ENCODE peak calls at places on chromosomes 16 and 17, in five cellular contexts. One of them, this sample, is unnamed. For H3K4me1, the result is how much of the 10 kb centered on the place peaks cover.

GRCh38 chr17:2926019-2926650 is 129.9 kb downstream of the RAP1GAP2 start:
- DNase-seq in HCT116: no peak
- DNase-seq in Peyer's patch: no peak
- DNase-seq in keratinocyte: peak
- DNase-seq in uterus: no peak
- DNase-seq in this sample: no peak

GRCh38 chr17:47694818-47695663 is 1.1 kb downstream of the TBKBP1 start:
- DNase-seq in HCT116: no peak
- DNase-seq in Peyer's patch: peak
- DNase-seq in keratinocyte: no peak
- DNase-seq in uterus: peak
- DNase-seq in this sample: peak

GRCh38 chr16:66326995-66327513 is 39.4 kb upstream of the CDH5 start:
- DNase-seq in HCT116: no peak
- DNase-seq in Peyer's patch: no peak
- DNase-seq in keratinocyte: no peak
- DNase-seq in uterus: no peak
- DNase-seq in this sample: peak

GRCh38 chr17:66975614-66976378 is 11.3 kb downstream of the CACNG4 start:
- DNase-seq in HCT116: peak
- DNase-seq in Peyer's patch: no peak
- DNase-seq in keratinocyte: no peak
- DNase-seq in uterus: no peak
- DNase-seq in this sample: no peak

GRCh38 chr16:57134982-57135381 is 42.6 kb downstream of the CPNE2 start:
- DNase-seq in HCT116: no peak
- DNase-seq in Peyer's patch: peak
- DNase-seq in keratinocyte: no peak
- DNase-seq in uterus: no peak
- DNase-seq in this sample: peak

GRCh38 chr17:34370376-34370996 is 7.5 kb upstream of the CCL1 start:
- DNase-seq in HCT116: no peak
- DNase-seq in Peyer's patch: no peak
- DNase-seq in keratinocyte: no peak
- DNase-seq in uterus: no peak
- DNase-seq in this sample: no peak

GRCh38 chr16:76535-77272 is 1.3 kb upstream of the MPG start:
- DNase-seq in HCT116: no peak
- DNase-seq in Peyer's patch: peak
- DNase-seq in keratinocyte: peak
- DNase-seq in uterus: peak
- DNase-seq in this sample: peak

GRCh38 chr16:46762583-46762982 is 14.4 kb upstream of the MYLK3 start:
- DNase-seq in HCT116: no peak
- DNase-seq in Peyer's patch: no peak
- DNase-seq in keratinocyte: no peak
- DNase-seq in uterus: no peak
- DNase-seq in this sample: no peak

GRCh38 chr16:4752351-4753100 is 14.4 kb downstream of the ZNF500 start:
- DNase-seq in HCT116: no peak
- DNase-seq in Peyer's patch: no peak
- DNase-seq in keratinocyte: no peak
- DNase-seq in uterus: no peak
- DNase-seq in this sample: no peak

GRCh38 chr16:89910717-89911354 is 7.8 kb upstream of the MC1R start:
- DNase-seq in HCT116: no peak
- DNase-seq in Peyer's patch: no peak
- DNase-seq in keratinocyte: no peak
- DNase-seq in uterus: no peak
- DNase-seq in this sample: no peak

GRCh38 chr17:61385869-61386245 is 13.8 kb upstream of the TBX2 start:
- DNase-seq in HCT116: no peak
- DNase-seq in Peyer's patch: no peak
- DNase-seq in keratinocyte: no peak
- DNase-seq in uterus: no peak
- DNase-seq in this sample: peak

GRCh38 chr17:81427446-81428120 is 32.3 kb downstream of the BAHCC1 start:
- DNase-seq in HCT116: no peak
- DNase-seq in Peyer's patch: no peak
- DNase-seq in keratinocyte: no peak
- DNase-seq in uterus: no peak
- DNase-seq in this sample: peak

GRCh38 chr17:280901-281300 is 71.7 kb downstream of the RPH3AL start:
- DNase-seq in HCT116: no peak
- DNase-seq in Peyer's patch: no peak
- DNase-seq in keratinocyte: no peak
- DNase-seq in uterus: peak
- DNase-seq in this sample: no peak

GRCh38 chr16:82040296-82040695 is 5.2 kb downstream of the HSD17B2 start:
- DNase-seq in HCT116: no peak
- DNase-seq in Peyer's patch: no peak
- DNase-seq in keratinocyte: no peak
- DNase-seq in uterus: no peak
- DNase-seq in this sample: no peak

GRCh38 chr16:15899538-15900100 is 11.2 kb upstream of the CEP20 start:
- DNase-seq in HCT116: peak
- DNase-seq in Peyer's patch: no peak
- DNase-seq in keratinocyte: peak
- DNase-seq in uterus: no peak
- DNase-seq in this sample: peak

GRCh38 chr16:82133798-82134197 is 36.2 kb downstream of the MPHOSPH6 start:
- DNase-seq in HCT116: no peak
- DNase-seq in Peyer's patch: no peak
- DNase-seq in keratinocyte: no peak
- DNase-seq in uterus: no peak
- DNase-seq in this sample: no peak

GRCh38 chr16:65410801-65411200 is 288.9 kb upstream of the CDH11 start:
- DNase-seq in HCT116: no peak
- DNase-seq in Peyer's patch: no peak
- DNase-seq in keratinocyte: no peak
- DNase-seq in uterus: no peak
- DNase-seq in this sample: no peak

GRCh38 chr17:46733837-46734516 is 84.5 kb downstream of the WNT3 start:
- DNase-seq in HCT116: no peak
- DNase-seq in Peyer's patch: no peak
- DNase-seq in keratinocyte: no peak
- DNase-seq in uterus: no peak
- DNase-seq in this sample: no peak

GRCh38 chr16:89973235-89973634 is 24.7 kb downstream of the DEF8 start:
- DNase-seq in HCT116: no peak
- DNase-seq in Peyer's patch: no peak
- DNase-seq in keratinocyte: no peak
- DNase-seq in uterus: no peak
- DNase-seq in this sample: no peak

GRCh38 chr16:4113358-4114256 is 2.6 kb downstream of the ADCY9 start:
- DNase-seq in HCT116: no peak
- DNase-seq in Peyer's patch: no peak
- DNase-seq in keratinocyte: no peak
- DNase-seq in uterus: no peak
- DNase-seq in this sample: no peak

GRCh38 chr17:81392909-81393654 is 2.2 kb upstream of the BAHCC1 start:
- DNase-seq in HCT116: no peak
- DNase-seq in Peyer's patch: no peak
- DNase-seq in keratinocyte: no peak
- DNase-seq in uterus: no peak
- DNase-seq in this sample: no peak

GRCh38 chr16:82651921-82652601 is 25.3 kb downstream of the CDH13 start:
- DNase-seq in HCT116: no peak
- DNase-seq in Peyer's patch: peak
- DNase-seq in keratinocyte: no peak
- DNase-seq in uterus: no peak
- DNase-seq in this sample: no peak

GRCh38 chr16:17368951-17369350 is 101.8 kb downstream of the XYLT1 start:
- DNase-seq in HCT116: no peak
- DNase-seq in Peyer's patch: no peak
- DNase-seq in keratinocyte: no peak
- DNase-seq in uterus: no peak
- DNase-seq in this sample: no peak

GRCh38 chr16:87874639-87875472 is 5.5 kb upstream of the SLC7A5 start:
- DNase-seq in HCT116: no peak
- DNase-seq in Peyer's patch: no peak
- DNase-seq in keratinocyte: no peak
- DNase-seq in uterus: no peak
- DNase-seq in this sample: no peak

GRCh38 chr17:77363821-77364361 is 223.1 kb downstream of the SEC14L1 start:
- DNase-seq in HCT116: no peak
- DNase-seq in Peyer's patch: peak
- DNase-seq in keratinocyte: no peak
- DNase-seq in uterus: peak
- DNase-seq in this sample: peak

GRCh38 chr16:67349172-67349571 is 22.6 kb downstream of the LRRC36 start:
- DNase-seq in HCT116: peak
- DNase-seq in Peyer's patch: no peak
- DNase-seq in keratinocyte: peak
- DNase-seq in uterus: no peak
- DNase-seq in this sample: no peak

GRCh38 chr17:4520881-4521600 is 22.4 kb downstream of the SPNS2 start:
- DNase-seq in HCT116: no peak
- DNase-seq in Peyer's patch: no peak
- DNase-seq in keratinocyte: peak
- DNase-seq in uterus: no peak
- DNase-seq in this sample: peak

DNA sequence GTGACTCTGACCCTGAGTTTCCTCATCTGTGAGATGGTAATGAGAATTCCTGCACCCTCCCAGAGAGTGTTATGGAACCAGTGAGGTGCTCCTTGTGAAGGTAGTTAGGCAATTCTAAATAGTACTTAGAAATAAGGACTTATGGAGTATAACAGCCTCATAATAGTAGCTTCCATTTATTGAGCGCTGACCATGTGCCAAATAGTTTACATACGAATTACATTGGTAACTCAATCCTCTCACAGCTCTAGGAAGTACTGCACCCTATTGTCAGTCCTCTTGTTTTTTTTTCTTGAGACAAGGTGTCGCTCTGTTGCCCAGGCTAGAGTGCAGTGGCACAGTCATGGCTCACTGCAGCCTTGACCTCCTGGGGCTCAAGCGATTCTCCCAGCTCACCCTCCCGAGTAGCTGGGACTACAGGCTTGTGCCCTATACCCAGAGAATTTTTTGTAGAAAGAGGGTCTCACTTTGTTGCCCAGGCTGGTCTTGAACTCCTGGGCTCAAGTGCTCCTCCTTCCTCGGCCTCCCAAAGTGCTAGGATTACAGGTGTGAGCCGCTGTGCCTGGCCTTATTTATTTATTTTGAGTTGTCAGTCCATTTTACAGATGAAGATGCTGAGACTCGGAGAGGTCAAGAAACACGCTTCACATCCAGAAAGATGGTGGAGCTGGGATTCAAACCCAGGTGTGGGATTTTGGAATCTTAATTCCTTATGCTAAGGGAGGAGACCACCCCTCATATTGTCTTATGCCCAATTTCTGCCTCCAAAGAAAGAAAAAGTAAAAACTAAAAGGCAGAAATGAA is 2.9 kb downstream of the TNS4 start:
- DNase-seq in HCT116: no peak
- DNase-seq in Peyer's patch: no peak
- DNase-seq in keratinocyte: no peak
- DNase-seq in uterus: no peak
- DNase-seq in this sample: no peak
- H3K4me3 ChIP-seq in HCT116: no peak
- H3K4me3 ChIP-seq in Peyer's patch: no peak
- H3K4me3 ChIP-seq in keratinocyte: peak
- H3K4me3 ChIP-seq in uterus: no peak
- H3K4me3 ChIP-seq in this sample: no peak

DNA sequence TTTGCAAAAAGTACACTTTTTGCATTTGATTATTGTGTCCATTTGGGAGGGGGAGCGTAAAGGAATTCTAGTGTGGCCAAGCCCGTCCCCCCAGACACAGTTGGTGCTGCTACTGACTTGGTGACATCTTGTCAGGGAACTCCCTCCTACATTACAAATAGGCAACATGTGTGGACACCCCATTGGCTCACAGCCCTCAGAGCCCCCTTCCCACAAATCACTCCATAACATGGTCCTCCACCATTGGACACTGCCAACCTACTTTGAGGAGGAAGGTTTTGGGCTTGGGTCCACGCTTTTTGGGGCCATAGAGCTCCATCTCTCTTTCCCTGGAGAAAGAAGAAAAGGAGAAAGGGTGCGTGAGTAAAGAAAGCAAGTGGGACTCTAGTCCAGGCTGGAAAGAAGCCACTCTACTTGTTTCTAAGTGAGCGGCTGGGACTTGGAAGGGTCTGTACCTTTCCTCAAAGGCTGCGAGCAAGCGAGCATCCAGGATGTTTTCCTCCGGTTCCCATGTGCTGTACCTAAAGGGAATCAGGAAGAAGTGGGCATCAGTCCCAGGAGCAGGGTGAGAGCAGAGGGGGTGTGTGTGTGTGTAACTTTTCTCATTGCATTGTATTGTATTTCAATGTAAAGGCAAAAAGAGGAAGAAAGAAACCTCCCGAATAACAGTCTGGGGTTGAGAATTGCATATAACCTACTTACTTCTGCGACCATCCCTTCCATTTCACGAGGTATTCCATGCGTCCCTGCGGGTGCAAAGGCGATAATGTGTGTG is 895 bp downstream of the CBX8 start:
- DNase-seq in HCT116: no peak
- DNase-seq in Peyer's patch: no peak
- DNase-seq in keratinocyte: no peak
- DNase-seq in uterus: no peak
- DNase-seq in this sample: no peak
- H3K4me1 ChIP-seq in HCT116: under half
- H3K4me1 ChIP-seq in Peyer's patch: under half
- H3K4me1 ChIP-seq in keratinocyte: under half
- H3K4me1 ChIP-seq in uterus: under half
- H3K4me1 ChIP-seq in this sample: under half

DNA sequence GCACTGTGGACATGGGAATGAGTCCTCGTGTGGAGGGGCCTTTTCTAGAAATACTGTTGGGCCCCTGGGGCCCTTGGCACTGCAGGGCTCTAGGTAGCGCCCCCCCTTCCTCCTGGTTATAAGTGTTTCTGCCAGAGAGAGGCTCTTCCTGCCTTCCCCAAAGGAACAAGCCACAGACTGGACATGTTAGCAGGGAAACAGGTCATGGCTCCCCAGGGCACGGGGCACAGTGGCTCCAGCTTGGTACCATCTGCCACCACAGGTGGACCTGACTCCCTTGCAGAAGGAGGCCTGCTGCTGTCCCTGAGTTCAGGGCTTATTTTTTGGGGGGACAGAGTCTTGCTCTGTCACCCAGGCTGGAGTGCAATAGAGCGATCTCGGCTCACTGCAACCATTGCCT is 8.8 kb downstream of the PDK2 start:
- DNase-seq in HCT116: no peak
- DNase-seq in Peyer's patch: no peak
- DNase-seq in keratinocyte: no peak
- DNase-seq in uterus: no peak
- DNase-seq in this sample: no peak
- H3K4me3 ChIP-seq in HCT116: no peak
- H3K4me3 ChIP-seq in Peyer's patch: no peak
- H3K4me3 ChIP-seq in keratinocyte: no peak
- H3K4me3 ChIP-seq in uterus: no peak
- H3K4me3 ChIP-seq in this sample: no peak

DNA sequence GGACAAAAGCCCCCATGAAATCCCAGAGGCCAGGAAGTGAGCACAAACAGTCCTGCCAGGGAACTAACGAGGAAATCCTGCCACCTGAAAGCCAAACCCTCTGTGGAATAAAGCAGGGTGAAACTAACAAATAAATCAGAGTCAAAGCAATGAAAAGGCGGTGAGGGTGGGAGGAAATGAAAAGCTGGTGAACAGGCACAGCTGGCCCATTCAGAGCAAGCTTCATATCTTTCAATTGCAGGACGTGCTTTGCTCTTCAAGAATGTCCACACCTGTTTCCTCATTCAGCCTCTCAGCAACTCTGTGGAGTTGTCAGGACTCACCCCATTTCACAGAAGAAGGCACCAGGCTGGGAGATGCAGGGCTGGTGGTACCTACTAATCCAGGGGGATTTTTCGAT is 108.0 kb downstream of the ABCC12 start:
- DNase-seq in HCT116: no peak
- DNase-seq in Peyer's patch: no peak
- DNase-seq in keratinocyte: no peak
- DNase-seq in uterus: no peak
- DNase-seq in this sample: no peak
- H3K4me1 ChIP-seq in HCT116: under half
- H3K4me1 ChIP-seq in Peyer's patch: under half
- H3K4me1 ChIP-seq in keratinocyte: under half
- H3K4me1 ChIP-seq in uterus: under half
- H3K4me1 ChIP-seq in this sample: under half

This sample was measured in mucosa of descending colon.